ENCODE peak calls at places on chromosome 14, in seven cellular contexts. D is ELF-1; J is activated CD4-positive, alpha-beta T cell treated with anti-CD3 and anti-CD28 coated beads, Interleukin-2, amount 10 ng/mL, durations not matched to agents 24 days and 14 days; H is HEK293T; A is breast epithelium; Y is activated T-cell treated with anti-CD3 and anti-CD28 coated beads for 1 hour; U is pulmonary artery endothelial cell. O is an unnamed sample.

GRCh38 chr14:30753452-30753851 is 120.9 kb upstream of the COCH start:
- DNase-seq in D (no peak), Y (no peak), J (no peak), H (no peak), U (no peak), A (no peak), O (no peak)

GRCh38 chr14:53929871-53930685 is 26.5 kb downstream of the BMP4 start:
- DNase-seq in Y (peak; percentile 6), J (peak; percentile 66), H (no peak), A (no peak), D (peak; percentile 68), U (no peak), O (peak; percentile 73)

GRCh38 chr14:102363182-102363952 is 626 bp downstream of the TECPR2 start:
- DNase-seq in J (peak; percentile 81), D (peak; percentile 30), H (no peak), A (no peak), U (no peak), Y (peak; percentile 7), O (no peak)

GRCh38 chr14:100429537-100429936 is 106.4 kb downstream of the SLC25A47 start:
- DNase-seq in D (no peak), U (no peak), J (no peak), A (no peak), H (no peak), Y (no peak), O (no peak)

GRCh38 chr14:96776791-96777190 is 20.4 kb upstream of the VRK1 start:
- DNase-seq in U (no peak), Y (no peak), D (no peak), J (no peak), A (no peak), H (no peak), O (no peak)

GRCh38 chr14:39107624-39108023 is 4.6 kb upstream of the SEC23A start:
- DNase-seq in A (no peak), H (peak; percentile 14), Y (no peak), D (no peak), U (no peak), J (no peak), O (peak; percentile 84)

GRCh38 chr14:80269338-80269935 is 58.1 kb upstream of the DIO2 start:
- DNase-seq in A (no peak), U (no peak), Y (no peak), D (no peak), H (no peak), J (no peak), O (no peak)

GRCh38 chr14:24366664-24367505 is 1.1 kb upstream of the NFATC4 start:
- DNase-seq in D (peak; percentile 95), H (peak; percentile 74), A (peak; percentile 92), Y (no peak), U (peak; percentile 63), J (peak; percentile 63), O (peak; percentile 96)

GRCh38 chr14:72965249-72965648 is 39.0 kb downstream of the DCAF4 start:
- DNase-seq in D (no peak), U (no peak), A (no peak), H (no peak), Y (no peak), J (no peak), O (no peak)

GRCh38 chr14:61544448-61545202 is 150.7 kb upstream of the HIF1A start:
- DNase-seq in A (no peak), Y (no peak), J (no peak), D (no peak), U (no peak), H (no peak), O (no peak)

GRCh38 chr14:28494196-28494595 is 272.4 kb upstream of the FOXG1 start:
- DNase-seq in A (no peak), H (no peak), Y (no peak), U (no peak), J (no peak), D (no peak), O (no peak)

GRCh38 chr14:83960832-83961512 is 1569.0 kb upstream of the FLRT2 start:
- DNase-seq in Y (no peak), A (no peak), D (peak; percentile 79), H (no peak), J (no peak), U (no peak), O (no peak)

GRCh38 chr14:30597496-30597895 is 24.6 kb upstream of the SCFD1 start:
- DNase-seq in J (no peak), U (no peak), A (no peak), H (no peak), D (no peak), Y (no peak), O (no peak)

GRCh38 chr14:61479746-61480502 is 158.5 kb downstream of the PRKCH start:
- DNase-seq in Y (no peak), U (no peak), A (no peak), J (no peak), H (no peak), D (no peak), O (no peak)

GRCh38 chr14:63952053-63952932 is 99.5 kb downstream of the SYNE2 start:
- DNase-seq in Y (no peak), H (no peak), A (no peak), D (no peak), J (no peak), U (no peak), O (no peak)

O was measured in Karpas-422.